ENCODE peak calls at places on chromosome 7, in four cellular contexts. I is body of pancreas, Z is transverse colon, Y is endothelial cell of umbilical vein. P is an unnamed sample.

GRCh38 chr7:42010751-42011150 is 226.3 kb downstream of the GLI3 start:
- DNase-seq in I (no peak), Y (no peak), Z (no peak), P (no peak)

GRCh38 chr7:83001362-83002040 is 161.2 kb downstream of the PCLO start:
- DNase-seq in Z (no peak), I (no peak), Y (no peak), P (no peak)

GRCh38 chr7:88291401-88292173 is 15.1 kb downstream of the STEAP4 start:
- DNase-seq in I (peak; percentile 21), Z (no peak), Y (no peak), P (no peak)

GRCh38 chr7:45651540-45651939 is 77.4 kb downstream of the ADCY1 start:
- DNase-seq in Y (no peak), Z (no peak), I (no peak), P (no peak)

GRCh38 chr7:128831178-128831993 is 1.2 kb downstream of the FLNC start:
- DNase-seq in Z (peak; percentile 46), Y (peak; percentile 65), I (no peak), P (peak; percentile 79)

GRCh38 chr7:74023037-74023436 is 4.9 kb upstream of the ELN start:
- DNase-seq in I (peak; percentile 49), Y (peak; percentile 79), Z (no peak), P (no peak)

GRCh38 chr7:72430531-72430930 is 18.4 kb upstream of the CALN1 start:
- DNase-seq in I (no peak), Z (no peak), Y (no peak), P (no peak)

GRCh38 chr7:63012633-63013183 is 985.9 kb upstream of the ZNF722 start:
- DNase-seq in Z (no peak), Y (no peak), I (no peak), P (no peak)

GRCh38 chr7:94003446-94004023 is 620 bp downstream of the BET1 start:
- DNase-seq in I (peak; percentile 14), Y (no peak), Z (no peak), P (no peak)

GRCh38 chr7:17095001-17095574 is 203.4 kb upstream of the AHR start:
- DNase-seq in Y (no peak), Z (no peak), I (peak; percentile 16), P (no peak)

GRCh38 chr7:100882201-100882600 is 7.3 kb downstream of the SRRT start:
- DNase-seq in Z (no peak), I (no peak), Y (no peak), P (no peak)

GRCh38 chr7:13651167-13651566 is 338.3 kb downstream of the ETV1 start:
- DNase-seq in Y (no peak), I (no peak), Z (no peak), P (no peak)

GRCh38 chr7:139186146-139186545 is 44.9 kb upstream of the UBN2 start:
- DNase-seq in I (no peak), Y (no peak), Z (no peak), P (no peak)

GRCh38 chr7:2002561-2003450 is 229.9 kb downstream of the MAD1L1 start:
- DNase-seq in I (no peak), Y (no peak), Z (no peak), P (peak; percentile 33)

GRCh38 chr7:112080974-112081373 is 125.2 kb downstream of the DOCK4 start:
- DNase-seq in I (peak; percentile 66), Z (no peak), Y (peak; percentile 48), P (no peak)

GRCh38 chr7:43379197-43379596 is 203.7 kb upstream of the STK17A start:
- DNase-seq in Y (no peak), I (no peak), Z (no peak), P (no peak)

GRCh38 chr7:6409991-6410693 is 37.6 kb downstream of the DAGLB start:
- DNase-seq in Z (no peak), Y (no peak), I (no peak), P (no peak)

GRCh38 chr7:102890292-102890970 is 22.4 kb upstream of the LRRC17 start:
- DNase-seq in I (no peak), Z (no peak), Y (peak; percentile 81), P (no peak)

GRCh38 chr7:69411466-69411865 is 186.8 kb upstream of the AUTS2 start:
- DNase-seq in Z (no peak), I (no peak), Y (no peak), P (no peak)

GRCh38 chr7:18829101-18829486 is 288.3 kb downstream of the TWIST1 start:
- DNase-seq in Y (no peak), Z (no peak), I (no peak), P (no peak)

GRCh38 chr7:87001214-87001613 is 58.2 kb downstream of the ELAPOR2 start:
- DNase-seq in Y (peak; percentile 34), Z (no peak), I (no peak), P (no peak)

GRCh38 chr7:133314084-133314483 is 61.2 kb downstream of the EXOC4 start:
- DNase-seq in Z (no peak), I (no peak), Y (no peak), P (no peak)

GRCh38 chr7:127594490-127594889 is 954 bp downstream of the FSCN3 start:
- DNase-seq in Z (peak; percentile 15), I (peak; percentile 69), Y (no peak), P (no peak)

GRCh38 chr7:48098846-48099245 is 9.8 kb downstream of the UPP1 start:
- DNase-seq in Z (no peak), I (no peak), Y (no peak), P (no peak)

GRCh38 chr7:88761779-88762178 is 2.3 kb downstream of the ZNF804B start:
- DNase-seq in Y (no peak), Z (no peak), I (no peak), P (no peak)

DNA sequence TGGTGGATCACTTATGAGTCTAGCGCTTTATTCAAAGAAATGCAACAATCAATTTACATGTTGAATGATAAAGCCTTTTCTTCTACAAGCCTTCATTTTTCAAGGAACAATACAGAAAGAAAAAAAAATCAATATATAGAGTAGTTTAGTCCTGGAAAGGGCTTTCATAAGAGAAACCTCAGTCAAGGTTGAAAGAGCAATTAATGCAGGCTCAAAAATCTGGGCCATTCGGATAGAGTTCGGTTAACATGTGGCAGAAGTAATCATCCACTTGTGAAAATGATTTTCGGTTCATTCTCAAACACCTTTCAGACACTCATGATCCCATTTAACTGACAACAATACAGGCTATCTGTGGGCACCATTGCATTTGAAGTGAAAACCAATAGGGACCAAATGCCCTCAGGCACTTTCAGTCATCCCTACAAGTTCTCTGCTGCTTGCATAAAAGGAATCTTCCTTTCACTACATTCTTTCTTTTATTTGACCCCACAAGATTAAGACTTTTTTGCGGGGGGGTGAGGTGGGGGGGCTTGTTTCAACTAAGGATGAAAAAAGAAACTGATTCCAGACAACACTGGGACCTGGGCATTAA is 177.9 kb downstream of the RNF133 start:
- DNase-seq in I (no peak), Y (no peak), Z (no peak), P (no peak)
- H3K4me1 ChIP-seq in I (no peaks in the 10 kb centered on the region), Y (no peaks in the 10 kb centered on the region), Z (no peaks in the 10 kb centered on the region), P (no peaks in the 10 kb centered on the region)

GRCh38 chr7:726084-726853 is at the start of gene DNAAF5:
- DNase-seq in Z (peak; percentile 89), Y (peak; percentile 79), I (peak; percentile 87), P (peak; percentile 91)
- TF ChIP-seq POLR2A in Z (no peak), Y (peak; percentile 53), I (peak; percentile 17), P (peak; percentile 52)

GRCh38 chr7:27091936-27092752 is 3.7 kb downstream of the HOXA1 start:
- DNase-seq in Y (no peak), I (no peak), Z (no peak), P (no peak)

GRCh38 chr7:27092753-27093097 is 3.1 kb downstream of the HOXA1 start:
- DNase-seq in I (no peak), Y (no peak), Z (no peak), P (no peak)

GRCh38 chr7:27094304-27095049 is 1.3 kb downstream of the HOXA1 start:
- DNase-seq in I (no peak), Z (no peak), Y (no peak), P (no peak)

GRCh38 chr7:27088002-27088931 is 7.5 kb downstream of the HOXA1 start:
- DNase-seq in Z (no peak), Y (no peak), I (no peak), P (no peak)

DNA sequence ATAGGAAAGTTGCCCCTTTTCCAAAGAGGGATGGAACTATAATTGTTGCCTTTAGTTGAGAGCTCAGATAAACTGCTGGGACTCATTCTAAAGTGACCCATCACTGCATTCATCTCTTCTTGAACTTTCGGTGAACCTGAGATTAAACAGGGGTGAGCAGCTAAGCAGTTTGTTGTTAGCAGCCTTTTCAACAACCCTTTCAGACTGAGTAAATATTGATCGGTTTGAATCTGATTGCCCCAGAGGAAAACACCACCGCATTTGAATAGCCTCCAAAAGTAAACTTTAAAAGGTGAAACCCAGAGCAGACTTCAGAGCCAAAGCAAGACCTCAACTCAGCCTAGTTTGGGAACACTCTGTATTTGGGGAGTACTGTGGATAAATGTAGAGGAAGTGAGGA is 4.7 kb downstream of the HOXA1 start:
- DNase-seq in Z (no peak), I (no peak), Y (no peak), P (no peak)
- H3K4me1 ChIP-seq in Z (no peaks in the 10 kb centered on the region), I (peaks cover 2% of the 10 kb centered on the region), Y (peaks cover 15% of the 10 kb centered on the region), P (no peaks in the 10 kb centered on the region)

DNA sequence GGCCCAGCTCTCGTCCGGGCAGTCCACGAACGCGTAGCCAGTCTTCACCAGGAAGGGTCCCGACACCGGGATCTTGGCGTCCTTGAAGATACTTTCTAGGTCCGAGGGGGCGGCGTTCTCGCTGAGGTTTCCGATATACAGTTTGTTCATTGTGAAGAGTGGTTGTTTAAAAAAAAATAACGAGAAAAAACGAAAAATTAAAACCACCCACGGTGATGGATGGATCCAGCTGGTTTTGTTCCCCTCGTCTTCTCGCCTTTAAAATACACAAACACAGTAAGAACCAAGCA is 385 bp downstream of the IGF2BP3 start:
- DNase-seq in I (no peak), Y (no peak), Z (no peak), P (no peak)
- TF ChIP-seq POLR2A in I (no peak), Y (no peak), Z (no peak), P (no peak)